ENCODE peak calls at places on chromosomes 12 and 14, in seven cellular contexts. W is activated CD4-positive, alpha-beta T cell treated with anti-CD3 and anti-CD28 coated beads, Interleukin-2, amount 50 U/mL, for 48 hours; C is mucosa of gallbladder; K is glomerular endothelial cell; R is EL; T is CD8-positive, alpha-beta T cell; U is T-cell. L is an unnamed sample.

GRCh38 chr14:32933943-32934890 is 4.5 kb upstream of the NPAS3 start:
- DNase-seq in W (no peak), U (no peak), K (no peak), R (no peak), T (no peak), C (no peak), L (peak)

GRCh38 chr14:78202976-78203375 is 32.8 kb downstream of the NRXN3 start:
- DNase-seq in C (no peak), T (no peak), W (no peak), K (no peak), R (no peak), U (no peak), L (no peak)

GRCh38 chr12:52056801-52057613 is 5.8 kb downstream of the NR4A1 start:
- DNase-seq in K (no peak), T (no peak), U (no peak), W (no peak), R (no peak), C (no peak), L (peak)

GRCh38 chr14:93744876-93745275 is 43.4 kb downstream of the PRIMA1 start:
- DNase-seq in C (no peak), R (no peak), W (no peak), K (no peak), T (no peak), U (no peak), L (no peak)

GRCh38 chr12:79397609-79398008 is 293.2 kb downstream of the PAWR start:
- DNase-seq in K (no peak), R (no peak), C (no peak), T (no peak), W (no peak), U (no peak), L (no peak)

GRCh38 chr12:87676726-87677125 is 352.5 kb downstream of the C12orf50 start:
- DNase-seq in K (no peak), W (no peak), T (no peak), U (no peak), R (no peak), C (no peak), L (no peak)

GRCh38 chr12:123621101-123621500 is 12.4 kb downstream of the EIF2B1 start:
- DNase-seq in W (no peak), R (no peak), C (no peak), U (no peak), K (no peak), T (no peak), L (peak)

GRCh38 chr12:5437122-5437521 is 5.2 kb downstream of the NTF3 start:
- DNase-seq in T (no peak), C (no peak), W (no peak), R (no peak), K (no peak), U (no peak), L (no peak)

GRCh38 chr14:54116972-54117371 is 160.3 kb upstream of the BMP4 start:
- DNase-seq in U (no peak), K (no peak), C (no peak), T (no peak), R (peak), W (no peak), L (no peak)

GRCh38 chr14:23327947-23328744 is 6.9 kb downstream of the PABPN1 start:
- DNase-seq in C (peak), K (peak), U (peak), T (peak), R (peak), W (peak), L (peak)

L was measured in sciatic nerve.